ENCODE peak calls at places on chromosomes 6 and 20, in seven cellular contexts. E is LoVo, F is SW 1271, Z is H4, X is NCI-H1105, W is natural killer cell, O is T-cell. I is an unnamed sample.

GRCh38 chr6:1267790-1268762 is 43.8 kb upstream of the FOXQ1 start:
- DNase-seq in Z (no peak), X (no peak), F (no peak), E (no peak), W (no peak), O (no peak), I (no peak)

GRCh38 chr6:26216015-26216885 is 129.0 kb downstream of the HFE start:
- DNase-seq in E (peak; percentile 95), Z (peak; percentile 57), W (peak; percentile 68), X (peak; percentile 95), F (no peak), O (peak; percentile 80), I (peak; percentile 98)

GRCh38 chr6:33696538-33697518 is 14.7 kb downstream of the UQCC2 start:
- DNase-seq in F (no peak), Z (peak; percentile 49), E (no peak), O (peak; percentile 24), X (peak; percentile 86), W (no peak), I (peak; percentile 85)

GRCh38 chr6:149938571-149939462 is 3.0 kb upstream of the ULBP2 start:
- DNase-seq in Z (no peak), O (peak; percentile 49), W (peak; percentile 62), X (peak; percentile 4), F (no peak), E (no peak), I (peak; percentile 9)

GRCh38 chr20:5793916-5794315 is 43.7 kb downstream of the SHLD1 start:
- DNase-seq in W (no peak), X (no peak), Z (no peak), O (no peak), E (no peak), F (no peak), I (no peak)

GRCh38 chr6:1856381-1856780 is 246.7 kb downstream of the FOXC1 start:
- DNase-seq in W (no peak), Z (peak; percentile 13), E (no peak), O (no peak), F (no peak), X (peak; percentile 93), I (peak; percentile 39)

GRCh38 chr6:163226836-163227485 is 187.6 kb upstream of the QKI start:
- DNase-seq in X (no peak), F (no peak), Z (no peak), W (no peak), O (no peak), E (no peak), I (peak; percentile 95)

GRCh38 chr20:50772418-50773185 is 22.3 kb upstream of the BCAS4 start:
- DNase-seq in O (no peak), F (no peak), W (no peak), E (no peak), Z (no peak), X (no peak), I (no peak)

GRCh38 chr20:63640086-63640485 is 13.1 kb downstream of the STMN3 start:
- DNase-seq in X (no peak), Z (no peak), F (no peak), E (no peak), W (no peak), O (no peak), I (no peak)

GRCh38 chr20:37345339-37346231 is at the start of gene SRC:
- DNase-seq in Z (peak; percentile 45), O (peak; percentile 16), X (no peak), E (peak; percentile 75), W (peak; percentile 44), F (peak; percentile 41), I (peak; percentile 68)

GRCh38 chr20:18754030-18754659 is 59.4 kb upstream of the SCP2D1 start:
- DNase-seq in W (no peak), F (no peak), O (no peak), X (no peak), E (no peak), Z (no peak), I (peak; percentile 5)

GRCh38 chr6:2781685-2782355 is 16.6 kb downstream of the WRNIP1 start:
- DNase-seq in W (no peak), O (no peak), F (no peak), E (no peak), Z (no peak), X (no peak), I (no peak)

GRCh38 chr6:132853059-132853458 is 38.7 kb downstream of the RPS12 start:
- DNase-seq in O (no peak), E (no peak), W (no peak), F (no peak), X (no peak), Z (no peak), I (no peak)

GRCh38 chr20:22862645-22863230 is 172.4 kb upstream of the SSTR4 start:
- DNase-seq in O (no peak), E (no peak), Z (no peak), W (no peak), F (peak; percentile 11), X (no peak), I (no peak)

GRCh38 chr20:48933017-48933766 is 11.7 kb downstream of the ARFGEF2 start:
- DNase-seq in O (no peak), F (no peak), X (peak; percentile 80), E (no peak), Z (no peak), W (no peak), I (no peak)

GRCh38 chr6:170093658-170094596 is 197.0 kb downstream of the DLL1 start:
- DNase-seq in F (no peak), X (no peak), Z (no peak), O (no peak), E (no peak), W (peak; percentile 12), I (no peak)

GRCh38 chr20:62900692-62901584 is 25.4 kb downstream of the DIDO1 start:
- DNase-seq in E (peak; percentile 32), X (peak; percentile 50), Z (no peak), W (no peak), F (peak; percentile 10), O (peak; percentile 44), I (peak; percentile 23)

GRCh38 chr6:134517145-134517658 is 199.3 kb upstream of the SGK1 start:
- DNase-seq in Z (peak; percentile 21), E (no peak), F (no peak), O (no peak), X (no peak), W (no peak), I (peak; percentile 89)

GRCh38 chr6:21423106-21423854 is 170.3 kb upstream of the SOX4 start:
- DNase-seq in E (no peak), X (no peak), O (no peak), W (no peak), F (no peak), Z (no peak), I (no peak)

GRCh38 chr6:39508513-39508912 is 186.0 kb upstream of the KCNK16 start:
- DNase-seq in X (no peak), F (no peak), E (no peak), O (no peak), Z (no peak), W (no peak), I (no peak)

GRCh38 chr20:17928211-17928611 is 40.4 kb downstream of the SNX5 start:
- DNase-seq in X (no peak), Z (no peak), O (no peak), W (no peak), E (no peak), F (no peak), I (no peak)

GRCh38 chr20:1299522-1299921 is 29.4 kb downstream of the SDCBP2 start:
- DNase-seq in Z (peak; percentile 25), O (no peak), F (no peak), W (no peak), E (no peak), X (no peak), I (no peak)

GRCh38 chr6:166046232-166046631 is 121.4 kb downstream of the TBXT start:
- DNase-seq in F (peak; percentile 48), O (no peak), W (no peak), Z (peak; percentile 83), E (no peak), X (no peak), I (peak; percentile 95)

GRCh38 chr6:51019785-51020184 is 201.1 kb downstream of the TFAP2B start:
- DNase-seq in F (no peak), X (peak; percentile 46), E (no peak), Z (no peak), O (no peak), W (no peak), I (no peak)

GRCh38 chr6:27795697-27796494 is 116.3 kb downstream of the OR2B2 start:
- DNase-seq in E (peak; percentile 88), X (peak; percentile 77), W (no peak), Z (peak; percentile 77), F (peak; percentile 94), O (peak; percentile 36), I (peak; percentile 79)

GRCh38 chr6:26445934-26446667 is 5.8 kb downstream of the BTN3A3 start:
- DNase-seq in W (no peak), Z (no peak), E (no peak), X (no peak), O (peak; percentile 4), F (no peak), I (no peak)

GRCh38 chr6:110532401-110532800 is 56.0 kb upstream of the SLC22A16 start:
- DNase-seq in Z (no peak), O (no peak), E (no peak), X (no peak), F (no peak), W (no peak), I (no peak)

GRCh38 chr6:134734312-134734869 is 215.5 kb downstream of the ALDH8A1 start:
- DNase-seq in Z (no peak), W (no peak), X (no peak), O (no peak), F (no peak), E (no peak), I (no peak)

GRCh38 chr6:73435236-73435635 is 16.9 kb downstream of the CGAS start:
- DNase-seq in O (no peak), E (no peak), Z (no peak), X (no peak), F (no peak), W (no peak), I (no peak)

GRCh38 chr20:14997791-14998190 is 660.4 kb upstream of the FLRT3 start:
- DNase-seq in E (peak; percentile 9), O (no peak), Z (peak; percentile 78), X (no peak), F (no peak), W (no peak), I (peak; percentile 36)

GRCh38 chr20:1281279-1282057 is 15.4 kb downstream of the SNPH start:
- DNase-seq in X (peak; percentile 16), W (no peak), O (no peak), E (no peak), Z (no peak), F (no peak), I (no peak)

GRCh38 chr6:88119769-88120168 is 46.4 kb downstream of the CNR1 start:
- DNase-seq in X (no peak), E (no peak), F (no peak), W (no peak), Z (no peak), O (no peak), I (no peak)

GRCh38 chr6:43506667-43507471 is 3.3 kb downstream of the LRRC73 start:
- DNase-seq in W (peak; percentile 76), F (peak; percentile 74), Z (peak; percentile 76), X (peak; percentile 48), E (peak; percentile 75), O (peak; percentile 54), I (peak; percentile 81)

GRCh38 chr6:43806041-43806757 is 36.2 kb downstream of the VEGFA start:
- DNase-seq in F (no peak), X (no peak), Z (no peak), W (no peak), O (no peak), E (peak; percentile 87), I (no peak)

GRCh38 chr6:40425192-40425919 is 161.8 kb downstream of the LRFN2 start:
- DNase-seq in F (no peak), E (no peak), X (peak; percentile 22), O (no peak), W (no peak), Z (no peak), I (no peak)

GRCh38 chr20:37871751-37872150 is 31.2 kb upstream of the VSTM2L start:
- DNase-seq in F (no peak), X (no peak), O (no peak), Z (no peak), W (no peak), E (no peak), I (no peak)

GRCh38 chr6:35377002-35377401 is 34.6 kb downstream of the PPARD start:
- DNase-seq in E (no peak), Z (no peak), W (peak; percentile 36), F (no peak), X (no peak), O (no peak), I (peak; percentile 78)

I was measured in fibroblast of lung.